ENCODE peak calls at places on chromosomes 6 and 20, in six cellular contexts. R, H, S, C, N and O are unnamed samples.

GRCh38 chr6:106512048-106512957 is 117.0 kb downstream of the RTN4IP1 start:
- DNase-seq in R (peak), H (no peak), S (peak), C (no peak), N (peak), O (peak)

GRCh38 chr20:3798908-3799248 is 2.8 kb downstream of the CDC25B start:
- DNase-seq in R (no peak), H (no peak), S (no peak), C (no peak), N (no peak), O (no peak)

GRCh38 chr20:33769032-33769431 is 37.2 kb downstream of the ZNF341 start:
- DNase-seq in R (no peak), H (no peak), S (no peak), C (no peak), N (peak), O (no peak)

GRCh38 chr20:62475027-62475818 is 572 bp downstream of the GATA5 start:
- DNase-seq in R (no peak), H (no peak), S (no peak), C (no peak), N (peak), O (no peak)

GRCh38 chr20:59933296-59933848 is at the start of gene SYCP2:
- DNase-seq in R (peak), H (peak), S (peak), C (no peak), N (peak), O (peak)

GRCh38 chr6:152305672-152306071 is 331.5 kb downstream of the SYNE1 start:
- DNase-seq in R (no peak), H (no peak), S (no peak), C (no peak), N (no peak), O (no peak)

GRCh38 chr6:75204959-75205775 is 686 bp downstream of the COL12A1 start:
- DNase-seq in R (no peak), H (peak), S (no peak), C (peak), N (peak), O (peak)

GRCh38 chr6:143427109-143427817 is 23.2 kb downstream of the ADAT2 start:
- DNase-seq in R (peak), H (peak), S (peak), C (no peak), N (peak), O (peak)

GRCh38 chr20:31642837-31643236 is 5.1 kb downstream of the COX4I2 start:
- DNase-seq in R (no peak), H (no peak), S (no peak), C (no peak), N (no peak), O (no peak)

GRCh38 chr6:129748212-129748900 is 38.4 kb upstream of the ARHGAP18 start:
- DNase-seq in R (no peak), H (peak), S (peak), C (peak), N (no peak), O (no peak)

GRCh38 chr20:5222919-5223634 is 93.7 kb downstream of the PROKR2 start:
- DNase-seq in R (peak), H (peak), S (peak), C (peak), N (peak), O (peak)

GRCh38 chr6:3956054-3956453 is 106.9 kb downstream of the FAM50B start:
- DNase-seq in R (no peak), H (no peak), S (no peak), C (no peak), N (no peak), O (no peak)